ENCODE peak calls at places on chromosomes 16 and 17, in five cellular contexts. B is mammary epithelial cell, D is GM23248, G is colonic mucosa, R is adipocyte. F is an unnamed sample.

GRCh38 chr17:42895185-42895555 is 5.4 kb upstream of the G6PC1 start:
- DNase-seq in B (peak; percentile 68), D (peak; percentile 97), G (peak; percentile 47), R (peak; percentile 80), F (no peak)

GRCh38 chr17:69928586-69928985 is 146.4 kb upstream of the KCNJ16 start:
- DNase-seq in B (no peak), D (no peak), G (no peak), R (no peak), F (no peak)

GRCh38 chr16:75931970-75932369 is 205.7 kb upstream of the CPHXL start:
- DNase-seq in B (no peak), D (no peak), G (no peak), R (no peak), F (no peak)

GRCh38 chr16:74611721-74612120 is 4.8 kb upstream of the GLG1 start:
- DNase-seq in B (no peak), D (peak; percentile 23), G (no peak), R (peak; percentile 52), F (no peak)

GRCh38 chr17:42821176-42821575 is 2.9 kb downstream of the BECN1 start:
- DNase-seq in B (no peak), D (no peak), G (no peak), R (no peak), F (no peak)

GRCh38 chr17:79732804-79733691 is 2.3 kb downstream of the ENPP7 start:
- DNase-seq in B (no peak), D (no peak), G (peak; percentile 46), R (no peak), F (no peak)

GRCh38 chr16:12754824-12755543 is 48.7 kb downstream of the CPPED1 start:
- DNase-seq in B (no peak), D (peak; percentile 61), G (no peak), R (peak; percentile 42), F (no peak)

GRCh38 chr17:75877752-75878173 is 618 bp downstream of the TRIM47 start:
- DNase-seq in B (peak; percentile 76), D (peak; percentile 91), G (peak; percentile 81), R (peak; percentile 88), F (peak; percentile 95)

GRCh38 chr17:40303706-40304450 is 5.1 kb upstream of the RARA start:
- DNase-seq in B (no peak), D (peak; percentile 96), G (no peak), R (peak; percentile 77), F (no peak)

GRCh38 chr16:5024632-5025031 is 9.1 kb downstream of the NAGPA start:
- DNase-seq in B (peak; percentile 45), D (peak; percentile 31), G (peak; percentile 57), R (peak; percentile 12), F (no peak)

GRCh38 chr16:67910162-67910561 is 17.1 kb downstream of the PSKH1 start:
- DNase-seq in B (peak; percentile 81), D (peak; percentile 61), G (no peak), R (peak; percentile 53), F (no peak)

GRCh38 chr17:45091778-45092425 is 30.8 kb downstream of the NMT1 start:
- DNase-seq in B (no peak), D (peak; percentile 27), G (no peak), R (no peak), F (no peak)

GRCh38 chr17:62592305-62593099 is 35.0 kb upstream of the MRC2 start:
- DNase-seq in B (peak; percentile 65), D (peak; percentile 7), G (no peak), R (no peak), F (no peak)

GRCh38 chr17:50787106-50787505 is 19.8 kb upstream of the ANKRD40CL start:
- DNase-seq in B (peak; percentile 71), D (no peak), G (no peak), R (no peak), F (no peak)

GRCh38 chr17:70767102-70767701 is 597.9 kb downstream of the KCNJ2 start:
- DNase-seq in B (peak; percentile 9), D (peak; percentile 61), G (no peak), R (peak; percentile 54), F (no peak)

GRCh38 chr17:59730268-59730834 is 22.9 kb downstream of the VMP1 start:
- DNase-seq in B (no peak), D (no peak), G (no peak), R (no peak), F (no peak)

GRCh38 chr17:29214215-29215146 is 32.2 kb upstream of the CRYBA1 start:
- DNase-seq in B (no peak), D (peak; percentile 51), G (no peak), R (no peak), F (no peak)

GRCh38 chr16:56355786-56356275 is 69.5 kb downstream of the AMFR start:
- DNase-seq in B (no peak), D (no peak), G (no peak), R (no peak), F (peak; percentile 47)
- H3K4me3 ChIP-seq in B (no peak overlapping the region), D (peak overlapping the region; percentile 78), G (no peak overlapping the region), R (no peak overlapping the region), F (peak overlapping the region; percentile 61)

DNA sequence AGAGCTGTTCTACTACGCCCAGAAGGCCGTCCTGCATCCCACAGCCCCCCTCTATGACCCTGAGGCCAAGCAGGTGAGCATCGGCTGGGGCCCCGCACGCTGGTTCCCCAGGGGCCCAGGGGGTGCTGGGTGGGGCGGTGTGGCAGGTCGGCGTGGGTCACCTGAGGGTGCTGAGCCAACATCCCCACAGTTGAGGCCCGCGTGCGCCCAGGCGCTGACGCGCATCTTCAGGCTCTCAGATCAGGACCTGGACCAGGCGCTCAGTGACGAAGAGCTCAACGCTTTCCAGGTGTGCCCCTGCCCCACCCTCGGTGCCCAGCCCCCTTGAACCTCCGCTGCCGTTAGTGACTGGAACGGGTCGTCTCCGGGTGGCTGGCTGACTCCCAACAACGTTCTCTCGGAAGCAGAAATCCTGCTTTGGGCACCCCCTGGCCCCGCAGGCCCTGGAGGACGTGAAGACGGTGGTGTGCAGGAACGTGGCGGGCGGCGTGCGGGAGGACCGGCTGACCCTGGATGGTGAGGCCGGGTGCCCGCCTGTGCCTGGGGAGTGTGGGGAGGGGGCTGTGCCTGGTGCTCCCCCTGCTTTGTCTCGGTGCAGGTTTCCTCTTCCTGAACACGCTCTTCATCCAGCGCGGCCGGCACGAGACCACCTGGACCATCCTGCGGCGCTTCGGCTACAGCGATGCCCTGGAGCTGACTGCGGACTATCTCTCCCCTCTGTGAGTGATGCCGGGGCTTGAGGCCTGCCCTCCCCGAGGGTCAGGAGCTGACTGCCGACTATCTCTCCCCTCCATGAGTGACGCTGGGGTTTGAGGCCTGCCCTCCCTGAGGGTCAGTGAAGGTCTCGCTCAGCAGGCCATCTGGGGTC is 2.8 kb downstream of the RHOT2 start:
- DNase-seq in B (no peak), D (no peak), G (no peak), R (no peak), F (no peak)
- H3K9ac ChIP-seq in B (no peak overlapping the region), D (no peak overlapping the region), G (no peak overlapping the region), R (no peak overlapping the region), F (no peak overlapping the region)

GRCh38 chr17:61217878-61218437 is 181.7 kb upstream of the TBX2 start:
- DNase-seq in B (no peak), D (no peak), G (no peak), R (no peak), F (no peak)
- H3K4me3 ChIP-seq in B (no peak overlapping the region), D (no peak overlapping the region), G (no peak overlapping the region), R (no peak overlapping the region), F (no peak overlapping the region)

DNA sequence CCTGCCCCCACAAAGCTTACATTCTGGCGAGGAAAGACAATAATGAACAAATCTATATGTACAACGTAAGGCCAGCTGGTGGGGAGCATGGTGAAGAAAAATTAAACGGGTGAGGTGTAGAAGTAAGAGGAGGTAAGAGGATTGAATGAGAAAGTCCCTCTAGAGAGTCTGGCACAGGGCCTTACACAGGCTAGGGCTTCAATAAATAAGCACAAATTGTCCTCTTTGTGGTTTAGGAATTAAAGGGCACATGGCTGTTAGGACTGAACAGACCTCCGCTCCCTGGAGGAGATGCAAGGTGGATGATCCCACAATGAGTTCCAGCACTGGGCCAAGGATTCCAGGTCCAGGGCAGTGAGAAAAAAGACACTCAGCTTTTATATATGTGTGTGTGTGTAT is 43.1 kb upstream of the HAPSTR1 start:
- DNase-seq in B (no peak), D (peak; percentile 55), G (no peak), R (peak; percentile 36), F (no peak)
- H3K9ac ChIP-seq in B (no peak overlapping the region), D (peak overlapping the region; percentile 54), G (no peak overlapping the region), R (peak overlapping the region; percentile 70), F (no peak overlapping the region)

F was measured in endodermal cell.